ENCODE peak calls at places on chromosomes 3 and 15, in nine cellular contexts. R, E, I, Q, C, D, N, M and O are unnamed samples. For H3K4me1, the result is how much of the 10 kb centered on the place peaks cover.

GRCh38 chr3:138082085-138082991 is 33.1 kb downstream of the DZIP1L start:
- DNase-seq in R (no peak), E (no peak), I (no peak), Q (peak), C (no peak), D (no peak), N (peak), M (no peak), O (no peak)

GRCh38 chr3:184228376-184229137 is 828 bp upstream of the VWA5B2 start:
- DNase-seq in R (no peak), E (peak), I (no peak), Q (no peak), C (no peak), D (no peak), N (no peak), M (no peak), O (no peak)

GRCh38 chr15:45642203-45642932 is 7.5 kb downstream of the SQOR start:
- DNase-seq in R (peak), E (no peak), I (no peak), Q (no peak), C (no peak), D (no peak), N (no peak), M (no peak), O (no peak)

GRCh38 chr15:85831415-85832113 is 36.8 kb upstream of the KLHL25 start:
- DNase-seq in R (peak), E (peak), I (peak), Q (peak), C (peak), D (no peak), N (peak), M (peak), O (peak)

GRCh38 chr3:154584041-154584440 is 154.1 kb upstream of the GPR149 start:
- DNase-seq in R (no peak), E (no peak), I (no peak), Q (no peak), C (no peak), D (no peak), N (no peak), M (no peak), O (no peak)

GRCh38 chr3:44173263-44173662 is 68.4 kb upstream of the TOPAZ1 start:
- DNase-seq in R (no peak), E (no peak), I (no peak), Q (no peak), C (no peak), D (no peak), N (no peak), M (no peak), O (no peak)

GRCh38 chr3:16478516-16478915 is 35.0 kb downstream of the RFTN1 start:
- DNase-seq in R (no peak), E (no peak), I (no peak), Q (no peak), C (no peak), D (no peak), N (no peak), M (no peak), O (no peak)

GRCh38 chr3:81823882-81824395 is 62.5 kb upstream of the GBE1 start:
- DNase-seq in R (no peak), E (peak), I (no peak), Q (no peak), C (no peak), D (no peak), N (no peak), M (no peak), O (no peak)

GRCh38 chr3:149145926-149146325 is 16.5 kb downstream of the HPS3 start:
- DNase-seq in R (no peak), E (no peak), I (no peak), Q (no peak), C (no peak), D (no peak), N (no peak), M (no peak), O (no peak)

GRCh38 chr3:69364354-69364753 is 21.5 kb downstream of the FRMD4B start:
- DNase-seq in R (no peak), E (no peak), I (no peak), Q (no peak), C (no peak), D (no peak), N (no peak), M (no peak), O (no peak)

GRCh38 chr15:67806539-67806935 is 18.8 kb upstream of the SKOR1 start:
- DNase-seq in R (no peak), E (no peak), I (no peak), Q (no peak), C (no peak), D (peak), N (no peak), M (no peak), O (no peak)

GRCh38 chr15:80396094-80396493 is 8.1 kb upstream of the ARNT2 start:
- DNase-seq in R (no peak), E (no peak), I (no peak), Q (no peak), C (no peak), D (no peak), N (no peak), M (no peak), O (no peak)

GRCh38 chr3:163890661-163891060 is 1187.6 kb downstream of the SI start:
- DNase-seq in R (no peak), E (no peak), I (no peak), Q (no peak), C (no peak), D (no peak), N (no peak), M (no peak), O (no peak)

GRCh38 chr3:124174463-124174862 is 182.5 kb upstream of the ROPN1 start:
- DNase-seq in R (no peak), E (peak), I (peak), Q (no peak), C (no peak), D (no peak), N (no peak), M (no peak), O (no peak)

GRCh38 chr3:114874447-114874846 is 272.6 kb downstream of the ZBTB20 start:
- DNase-seq in R (no peak), E (no peak), I (no peak), Q (no peak), C (no peak), D (no peak), N (no peak), M (no peak), O (no peak)

GRCh38 chr15:85125056-85125661 is 143.5 kb downstream of the PDE8A start:
- DNase-seq in R (no peak), E (no peak), I (no peak), Q (peak), C (no peak), D (no peak), N (no peak), M (no peak), O (no peak)

GRCh38 chr15:56758770-56759449 is 25.6 kb upstream of the ZNF280D start:
- DNase-seq in R (no peak), E (no peak), I (no peak), Q (no peak), C (no peak), D (no peak), N (no peak), M (no peak), O (no peak)

GRCh38 chr3:4979401-4980228 is at the start of gene BHLHE40:
- DNase-seq in R (no peak), E (peak), I (no peak), Q (no peak), C (peak), D (peak), N (no peak), M (no peak), O (no peak)

GRCh38 chr15:58559904-58560588 is 128.3 kb downstream of the LIPC start:
- DNase-seq in R (no peak), E (no peak), I (no peak), Q (no peak), C (peak), D (no peak), N (no peak), M (no peak), O (no peak)

GRCh38 chr15:39729500-39729899 is 53.1 kb downstream of the FSIP1 start:
- DNase-seq in R (no peak), E (no peak), I (no peak), Q (no peak), C (no peak), D (no peak), N (no peak), M (no peak), O (no peak)

GRCh38 chr15:66619152-66619903 is 53.5 kb upstream of the LCTL start:
- DNase-seq in R (peak), E (peak), I (peak), Q (peak), C (peak), D (peak), N (peak), M (peak), O (peak)

GRCh38 chr15:41634072-41634628 is 26.1 kb upstream of the MGA start:
- DNase-seq in R (no peak), E (no peak), I (no peak), Q (no peak), C (no peak), D (no peak), N (no peak), M (no peak), O (no peak)

GRCh38 chr3:81888822-81889557 is 127.5 kb upstream of the GBE1 start:
- DNase-seq in R (no peak), E (no peak), I (no peak), Q (no peak), C (no peak), D (no peak), N (no peak), M (no peak), O (no peak)

GRCh38 chr3:180926526-180926925 is 14.1 kb downstream of the FXR1 start:
- DNase-seq in R (no peak), E (no peak), I (no peak), Q (no peak), C (no peak), D (no peak), N (no peak), M (no peak), O (no peak)

GRCh38 chr3:7789324-7789723 is 712.3 kb upstream of the LMCD1 start:
- DNase-seq in R (no peak), E (no peak), I (no peak), Q (no peak), C (no peak), D (no peak), N (no peak), M (no peak), O (no peak)

GRCh38 chr3:28053759-28054158 is 187.7 kb upstream of the CMC1 start:
- DNase-seq in R (no peak), E (no peak), I (no peak), Q (peak), C (no peak), D (no peak), N (no peak), M (no peak), O (no peak)

GRCh38 chr3:26245236-26245635 is 377.3 kb upstream of the LRRC3B start:
- DNase-seq in R (no peak), E (no peak), I (no peak), Q (no peak), C (no peak), D (no peak), N (no peak), M (no peak), O (no peak)
- TF ChIP-seq POLR2A in R (no peak), E (no peak), I (no peak), Q (no peak), C (no peak), D (no peak), N (no peak), M (no peak), O (no peak)

GRCh38 chr3:128367726-128368125 is 99.0 kb downstream of the DNAJB8 start:
- DNase-seq in R (no peak), E (no peak), I (no peak), Q (no peak), C (no peak), D (peak), N (no peak), M (no peak), O (no peak)

GRCh38 chr3:128364808-128365360 is 101.8 kb downstream of the DNAJB8 start:
- DNase-seq in R (peak), E (no peak), I (no peak), Q (no peak), C (no peak), D (peak), N (no peak), M (no peak), O (no peak)

GRCh38 chr3:128367221-128367620 is 99.5 kb downstream of the DNAJB8 start:
- DNase-seq in R (no peak), E (no peak), I (no peak), Q (no peak), C (no peak), D (peak), N (no peak), M (no peak), O (no peak)

GRCh38 chr3:128366652-128367051 is 100.0 kb downstream of the DNAJB8 start:
- DNase-seq in R (no peak), E (no peak), I (no peak), Q (no peak), C (no peak), D (no peak), N (no peak), M (no peak), O (no peak)

DNA sequence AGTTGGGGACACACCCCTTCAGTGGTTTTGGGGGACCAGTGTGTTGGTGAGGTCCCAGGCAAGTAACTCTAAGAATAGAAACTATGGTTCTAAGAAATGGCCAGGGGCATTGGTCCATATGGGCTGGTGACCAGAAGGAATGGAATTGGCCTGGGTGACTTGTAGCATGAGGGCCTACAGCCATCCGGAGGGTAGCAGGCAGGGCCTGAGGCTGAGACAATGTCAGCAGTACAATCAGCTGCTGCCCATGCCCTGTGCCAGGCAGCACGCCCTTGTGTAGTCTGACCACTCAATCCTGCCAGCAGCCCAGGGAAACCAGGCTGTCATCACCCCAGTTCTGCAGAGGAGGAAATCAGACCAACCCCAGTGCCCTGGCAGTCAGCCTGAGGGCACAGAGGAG is 100.6 kb downstream of the DNAJB8 start:
- DNase-seq in R (peak), E (no peak), I (peak), Q (no peak), C (no peak), D (peak), N (no peak), M (no peak), O (no peak)
- H3K4me1 ChIP-seq in R (under half), E (under half), I (under half), Q (under half), C (under half), D (under half), N (under half), M (under half), O (under half)

GRCh38 chr3:195900426-195901355 is 7.7 kb downstream of the TNK2 start:
- DNase-seq in R (peak), E (peak), I (peak), Q (no peak), C (peak), D (peak), N (peak), M (peak), O (peak)
- TF ChIP-seq POLR2A in R (peak), E (peak), I (no peak), Q (no peak), C (no peak), D (no peak), N (no peak), M (no peak), O (no peak)

DNA sequence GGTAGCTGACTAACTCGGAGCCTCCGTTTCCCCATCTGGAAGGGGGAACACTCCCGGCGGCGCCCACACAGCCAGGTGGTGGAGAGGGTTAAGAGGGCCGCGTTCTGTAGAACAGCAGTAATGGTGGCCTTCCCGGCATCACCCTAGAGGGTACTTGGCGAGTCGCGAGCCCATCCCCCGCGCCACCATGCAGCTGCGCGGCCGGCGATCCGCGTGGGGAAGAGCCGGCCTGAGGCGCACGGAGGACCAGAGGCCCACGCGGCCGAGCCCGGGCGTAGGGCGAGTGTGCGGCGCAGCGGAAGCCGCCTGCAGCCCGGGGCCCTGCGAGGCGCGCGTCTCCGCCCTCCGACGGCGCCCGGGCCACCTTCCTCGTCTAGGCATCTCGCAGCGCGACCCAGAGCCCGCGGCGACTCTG is 455 bp downstream of the TKT start:
- DNase-seq in R (peak), E (peak), I (peak), Q (no peak), C (peak), D (peak), N (peak), M (no peak), O (no peak)
- H3K4me1 ChIP-seq in R (under half), E (half or more), I (half or more), Q (under half), C (under half), D (half or more), N (under half), M (half or more), O (under half)

DNA sequence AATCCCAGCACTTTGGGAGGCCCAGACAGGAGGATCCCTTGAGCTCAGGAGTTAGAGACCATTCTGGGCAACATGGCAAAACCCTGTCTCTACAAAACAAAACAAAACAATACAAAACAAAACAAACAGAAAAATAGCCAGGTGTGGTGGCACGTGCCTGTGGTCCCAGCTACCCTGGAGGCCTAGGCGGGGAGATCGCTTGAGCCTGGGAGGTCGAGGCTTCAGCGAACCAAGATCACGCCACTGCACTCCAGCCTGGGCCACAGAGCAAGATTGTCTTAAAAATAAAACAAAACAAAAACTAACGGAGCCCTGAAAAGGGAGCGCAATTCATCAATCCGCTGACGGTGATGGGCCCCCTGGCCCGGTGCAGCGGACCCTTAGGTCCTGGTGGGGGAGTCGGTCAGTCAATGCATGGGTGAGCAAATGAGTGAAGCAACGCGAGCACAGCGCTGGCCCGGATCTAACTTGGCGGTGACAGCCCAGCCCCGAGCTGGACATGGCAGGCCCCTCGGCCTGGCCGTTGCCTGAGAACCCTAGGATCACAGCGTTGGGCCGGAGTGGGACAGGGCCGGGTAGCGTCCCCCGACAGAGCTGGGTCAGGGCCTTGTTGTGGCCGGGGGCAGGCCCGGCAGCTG is 52.4 kb upstream of the BLM start:
- DNase-seq in R (peak), E (peak), I (peak), Q (no peak), C (peak), D (peak), N (no peak), M (peak), O (no peak)
- TF ChIP-seq POLR2A in R (no peak), E (no peak), I (no peak), Q (no peak), C (no peak), D (no peak), N (no peak), M (no peak), O (no peak)